ENCODE peak calls at places on chromosomes 2 and 18, in seven cellular contexts. P is AG09319, Y is psoas muscle, Q is body of pancreas, E is HEK293T, B is amniotic epithelial cell, F is neuronal stem cell. V is an unnamed sample.

GRCh38 chr2:3142961-3143571 is 234.6 kb downstream of the EIPR1 start:
- DNase-seq in P (no peak), Y (no peak), Q (peak), E (no peak), B (no peak), F (no peak), V (no peak)

GRCh38 chr2:1974391-1974790 is 230.1 kb upstream of the PXDN start:
- DNase-seq in P (no peak), Y (no peak), Q (no peak), E (peak), B (no peak), F (no peak), V (no peak)

GRCh38 chr18:48153641-48154481 is 223.4 kb upstream of the SMAD2 start:
- DNase-seq in P (peak), Y (no peak), Q (peak), E (no peak), B (peak), F (no peak), V (no peak)

GRCh38 chr2:96509847-96510230 is 4.7 kb upstream of the NEURL3 start:
- DNase-seq in P (no peak), Y (no peak), Q (no peak), E (no peak), B (no peak), F (no peak), V (no peak)

GRCh38 chr18:67318651-67319050 is 197.9 kb downstream of the DSEL start:
- DNase-seq in P (peak), Y (no peak), Q (no peak), E (no peak), B (no peak), F (no peak), V (no peak)

GRCh38 chr2:241926541-241927311 is 57.2 kb downstream of the RTP5 start:
- DNase-seq in P (no peak), Y (no peak), Q (peak), E (no peak), B (no peak), F (no peak), V (no peak)

GRCh38 chr2:39243469-39244123 is at the start of gene CDKL4:
- DNase-seq in P (no peak), Y (no peak), Q (no peak), E (no peak), B (no peak), F (no peak), V (no peak)

GRCh38 chr2:136117391-136117841 is 533 bp downstream of the CXCR4 start:
- DNase-seq in P (no peak), Y (peak), Q (peak), E (peak), B (peak), F (peak), V (peak)